ENCODE peak calls at places on chromosomes 7 and 10, in seven cellular contexts. One of them, this sample, is unnamed.
A peak's percentile ranks its signal among the peaks of the same experiment; 100 is the strongest.

GRCh38 chr7:100825760-100826545 is 1.4 kb downstream of the EPHB4 start:
- DNase-seq in BJ: no peak
- DNase-seq in HCT116: no peak
- DNase-seq in HFFc6: peak; percentile 49
- DNase-seq in fibroblast of the aortic adventitia: peak; percentile 51
- DNase-seq in right lobe of liver: no peak
- DNase-seq in GM20000: peak; percentile 38
- DNase-seq in this sample: peak; percentile 6

GRCh38 chr10:88687853-88688467 is 18.1 kb upstream of the LIPK start:
- DNase-seq in BJ: no peak
- DNase-seq in HCT116: peak; percentile 32
- DNase-seq in HFFc6: peak; percentile 10
- DNase-seq in fibroblast of the aortic adventitia: peak; percentile 58
- DNase-seq in right lobe of liver: no peak
- DNase-seq in GM20000: peak; percentile 45
- DNase-seq in this sample: no peak

GRCh38 chr10:110746254-110746826 is 102.2 kb downstream of the RBM20 start:
- DNase-seq in BJ: peak; percentile 17
- DNase-seq in HCT116: peak; percentile 63
- DNase-seq in HFFc6: peak; percentile 61
- DNase-seq in fibroblast of the aortic adventitia: peak; percentile 83
- DNase-seq in right lobe of liver: peak; percentile 65
- DNase-seq in GM20000: peak; percentile 51
- DNase-seq in this sample: peak; percentile 37

GRCh38 chr10:112912441-112912911 is 37.6 kb upstream of the TCF7L2 start:
- DNase-seq in BJ: no peak
- DNase-seq in HCT116: peak; percentile 66
- DNase-seq in HFFc6: no peak
- DNase-seq in fibroblast of the aortic adventitia: no peak
- DNase-seq in right lobe of liver: no peak
- DNase-seq in GM20000: no peak
- DNase-seq in this sample: no peak

GRCh38 chr10:97764519-97764931 is 7.3 kb downstream of the SFRP5 start:
- DNase-seq in BJ: no peak
- DNase-seq in HCT116: no peak
- DNase-seq in HFFc6: no peak
- DNase-seq in fibroblast of the aortic adventitia: no peak
- DNase-seq in right lobe of liver: no peak
- DNase-seq in GM20000: no peak
- DNase-seq in this sample: no peak

GRCh38 chr7:153188630-153189029 is 429.1 kb downstream of the ACTR3B start:
- DNase-seq in BJ: no peak
- DNase-seq in HCT116: no peak
- DNase-seq in HFFc6: no peak
- DNase-seq in fibroblast of the aortic adventitia: no peak
- DNase-seq in right lobe of liver: no peak
- DNase-seq in GM20000: no peak
- DNase-seq in this sample: no peak

GRCh38 chr10:61389887-61390286 is 63.3 kb downstream of the TMEM26 start:
- DNase-seq in BJ: no peak
- DNase-seq in HCT116: no peak
- DNase-seq in HFFc6: no peak
- DNase-seq in fibroblast of the aortic adventitia: no peak
- DNase-seq in right lobe of liver: no peak
- DNase-seq in GM20000: no peak
- DNase-seq in this sample: no peak

GRCh38 chr10:3691482-3691881 is 93.5 kb downstream of the KLF6 start:
- DNase-seq in BJ: no peak
- DNase-seq in HCT116: no peak
- DNase-seq in HFFc6: no peak
- DNase-seq in fibroblast of the aortic adventitia: no peak
- DNase-seq in right lobe of liver: no peak
- DNase-seq in GM20000: no peak
- DNase-seq in this sample: no peak

GRCh38 chr10:69449841-69450240 is 1.4 kb upstream of the TSPAN15 start:
- DNase-seq in BJ: no peak
- DNase-seq in HCT116: peak; percentile 77
- DNase-seq in HFFc6: peak; percentile 53
- DNase-seq in fibroblast of the aortic adventitia: peak; percentile 16
- DNase-seq in right lobe of liver: peak; percentile 56
- DNase-seq in GM20000: peak; percentile 60
- DNase-seq in this sample: no peak

GRCh38 chr10:23172846-23173548 is 19.1 kb upstream of the PTF1A start:
- DNase-seq in BJ: no peak
- DNase-seq in HCT116: no peak
- DNase-seq in HFFc6: no peak
- DNase-seq in fibroblast of the aortic adventitia: no peak
- DNase-seq in right lobe of liver: no peak
- DNase-seq in GM20000: no peak
- DNase-seq in this sample: no peak

GRCh38 chr7:121342631-121343030 is 13.8 kb downstream of the WNT16 start:
- DNase-seq in BJ: no peak
- DNase-seq in HCT116: no peak
- DNase-seq in HFFc6: no peak
- DNase-seq in fibroblast of the aortic adventitia: no peak
- DNase-seq in right lobe of liver: no peak
- DNase-seq in GM20000: no peak
- DNase-seq in this sample: no peak

GRCh38 chr7:129777993-129778769 is 166.7 kb downstream of the NRF1 start:
- DNase-seq in BJ: no peak
- DNase-seq in HCT116: no peak
- DNase-seq in HFFc6: no peak
- DNase-seq in fibroblast of the aortic adventitia: no peak
- DNase-seq in right lobe of liver: no peak
- DNase-seq in GM20000: no peak
- DNase-seq in this sample: no peak

GRCh38 chr10:98414578-98414931 is 427 bp downstream of the PYROXD2 start:
- DNase-seq in BJ: no peak
- DNase-seq in HCT116: no peak
- DNase-seq in HFFc6: no peak
- DNase-seq in fibroblast of the aortic adventitia: no peak
- DNase-seq in right lobe of liver: no peak
- DNase-seq in GM20000: no peak
- DNase-seq in this sample: no peak

GRCh38 chr7:45033261-45033930 is 33.4 kb downstream of the CCM2 start:
- DNase-seq in BJ: no peak
- DNase-seq in HCT116: no peak
- DNase-seq in HFFc6: peak; percentile 47
- DNase-seq in fibroblast of the aortic adventitia: peak; percentile 45
- DNase-seq in right lobe of liver: peak; percentile 56
- DNase-seq in GM20000: no peak
- DNase-seq in this sample: no peak

GRCh38 chr10:44967596-44967995 is 8.0 kb downstream of the RASSF4 start:
- DNase-seq in BJ: no peak
- DNase-seq in HCT116: no peak
- DNase-seq in HFFc6: no peak
- DNase-seq in fibroblast of the aortic adventitia: no peak
- DNase-seq in right lobe of liver: peak; percentile 43
- DNase-seq in GM20000: no peak
- DNase-seq in this sample: no peak

GRCh38 chr7:56097700-56098099 is 4.9 kb upstream of the PHKG1 start:
- DNase-seq in BJ: peak; percentile 81
- DNase-seq in HCT116: no peak
- DNase-seq in HFFc6: peak; percentile 84
- DNase-seq in fibroblast of the aortic adventitia: peak; percentile 98
- DNase-seq in right lobe of liver: no peak
- DNase-seq in GM20000: no peak
- DNase-seq in this sample: no peak

GRCh38 chr7:27066148-27066547 is 29.7 kb downstream of the HOXA1 start:
- DNase-seq in BJ: peak; percentile 77
- DNase-seq in HCT116: no peak
- DNase-seq in HFFc6: peak; percentile 81
- DNase-seq in fibroblast of the aortic adventitia: peak; percentile 37
- DNase-seq in right lobe of liver: no peak
- DNase-seq in GM20000: no peak
- DNase-seq in this sample: no peak

GRCh38 chr10:79490400-79491081 is 21.8 kb upstream of the EIF5AL1 start:
- DNase-seq in BJ: no peak
- DNase-seq in HCT116: no peak
- DNase-seq in HFFc6: no peak
- DNase-seq in fibroblast of the aortic adventitia: peak; percentile 62
- DNase-seq in right lobe of liver: no peak
- DNase-seq in GM20000: peak; percentile 53
- DNase-seq in this sample: no peak

GRCh38 chr7:25454562-25455031 is 226.3 kb upstream of the NPVF start:
- DNase-seq in BJ: no peak
- DNase-seq in HCT116: no peak
- DNase-seq in HFFc6: no peak
- DNase-seq in fibroblast of the aortic adventitia: no peak
- DNase-seq in right lobe of liver: no peak
- DNase-seq in GM20000: no peak
- DNase-seq in this sample: no peak

GRCh38 chr7:44639701-44640321 is 33.4 kb downstream of the OGDH start:
- DNase-seq in BJ: peak; percentile 44
- DNase-seq in HCT116: peak; percentile 12
- DNase-seq in HFFc6: peak; percentile 78
- DNase-seq in fibroblast of the aortic adventitia: peak; percentile 92
- DNase-seq in right lobe of liver: peak; percentile 54
- DNase-seq in GM20000: no peak
- DNase-seq in this sample: no peak

GRCh38 chr10:17756557-17757208 is 4.7 kb downstream of the TMEM236 start:
- DNase-seq in BJ: no peak
- DNase-seq in HCT116: no peak
- DNase-seq in HFFc6: no peak
- DNase-seq in fibroblast of the aortic adventitia: peak; percentile 29
- DNase-seq in right lobe of liver: no peak
- DNase-seq in GM20000: peak; percentile 71
- DNase-seq in this sample: no peak

GRCh38 chr7:80240265-80241025 is 105.8 kb downstream of the GNAI1 start:
- DNase-seq in BJ: no peak
- DNase-seq in HCT116: no peak
- DNase-seq in HFFc6: no peak
- DNase-seq in fibroblast of the aortic adventitia: peak; percentile 20
- DNase-seq in right lobe of liver: no peak
- DNase-seq in GM20000: no peak
- DNase-seq in this sample: no peak

GRCh38 chr7:110839866-110840265 is 251.1 kb upstream of the LRRN3 start:
- DNase-seq in BJ: no peak
- DNase-seq in HCT116: no peak
- DNase-seq in HFFc6: no peak
- DNase-seq in fibroblast of the aortic adventitia: peak; percentile 11
- DNase-seq in right lobe of liver: no peak
- DNase-seq in GM20000: no peak
- DNase-seq in this sample: no peak

GRCh38 chr7:79124331-79124730 is 329.1 kb downstream of the MAGI2 start:
- DNase-seq in BJ: no peak
- DNase-seq in HCT116: no peak
- DNase-seq in HFFc6: no peak
- DNase-seq in fibroblast of the aortic adventitia: no peak
- DNase-seq in right lobe of liver: no peak
- DNase-seq in GM20000: no peak
- DNase-seq in this sample: no peak

GRCh38 chr7:23468721-23469149 is 1.6 kb downstream of the IGF2BP3 start:
- DNase-seq in BJ: no peak
- DNase-seq in HCT116: no peak
- DNase-seq in HFFc6: no peak
- DNase-seq in fibroblast of the aortic adventitia: peak; percentile 18
- DNase-seq in right lobe of liver: no peak
- DNase-seq in GM20000: no peak
- DNase-seq in this sample: no peak
- TF ChIP-seq CTCF in BJ: no peak
- TF ChIP-seq CTCF in HCT116: no peak
- TF ChIP-seq CTCF in HFFc6: no peak
- TF ChIP-seq CTCF in fibroblast of the aortic adventitia: no peak
- TF ChIP-seq CTCF in right lobe of liver: no peak
- TF ChIP-seq CTCF in GM20000: no peak
- TF ChIP-seq CTCF in this sample: no peak

GRCh38 chr10:49219248-49219647 is 31.1 kb upstream of the TMEM273 start:
- DNase-seq in BJ: no peak
- DNase-seq in HCT116: no peak
- DNase-seq in HFFc6: no peak
- DNase-seq in fibroblast of the aortic adventitia: no peak
- DNase-seq in right lobe of liver: no peak
- DNase-seq in GM20000: no peak
- DNase-seq in this sample: no peak

GRCh38 chr10:49217645-49218044 is 29.5 kb upstream of the TMEM273 start:
- DNase-seq in BJ: no peak
- DNase-seq in HCT116: no peak
- DNase-seq in HFFc6: no peak
- DNase-seq in fibroblast of the aortic adventitia: no peak
- DNase-seq in right lobe of liver: no peak
- DNase-seq in GM20000: no peak
- DNase-seq in this sample: no peak

GRCh38 chr10:49220679-49221078 is 32.5 kb upstream of the TMEM273 start:
- DNase-seq in BJ: no peak
- DNase-seq in HCT116: no peak
- DNase-seq in HFFc6: no peak
- DNase-seq in fibroblast of the aortic adventitia: no peak
- DNase-seq in right lobe of liver: no peak
- DNase-seq in GM20000: no peak
- DNase-seq in this sample: no peak

GRCh38 chr10:49220031-49220430 is 31.8 kb upstream of the TMEM273 start:
- DNase-seq in BJ: no peak
- DNase-seq in HCT116: no peak
- DNase-seq in HFFc6: peak; percentile 22
- DNase-seq in fibroblast of the aortic adventitia: peak; percentile 2
- DNase-seq in right lobe of liver: no peak
- DNase-seq in GM20000: no peak
- DNase-seq in this sample: no peak

GRCh38 chr10:49218480-49218879 is 30.3 kb upstream of the TMEM273 start:
- DNase-seq in BJ: no peak
- DNase-seq in HCT116: no peak
- DNase-seq in HFFc6: no peak
- DNase-seq in fibroblast of the aortic adventitia: no peak
- DNase-seq in right lobe of liver: no peak
- DNase-seq in GM20000: no peak
- DNase-seq in this sample: no peak
- TF ChIP-seq CTCF in BJ: no peak
- TF ChIP-seq CTCF in HCT116: no peak
- TF ChIP-seq CTCF in HFFc6: no peak
- TF ChIP-seq CTCF in fibroblast of the aortic adventitia: no peak
- TF ChIP-seq CTCF in right lobe of liver: peak; percentile 23
- TF ChIP-seq CTCF in GM20000: no peak
- TF ChIP-seq CTCF in this sample: no peak

DNA sequence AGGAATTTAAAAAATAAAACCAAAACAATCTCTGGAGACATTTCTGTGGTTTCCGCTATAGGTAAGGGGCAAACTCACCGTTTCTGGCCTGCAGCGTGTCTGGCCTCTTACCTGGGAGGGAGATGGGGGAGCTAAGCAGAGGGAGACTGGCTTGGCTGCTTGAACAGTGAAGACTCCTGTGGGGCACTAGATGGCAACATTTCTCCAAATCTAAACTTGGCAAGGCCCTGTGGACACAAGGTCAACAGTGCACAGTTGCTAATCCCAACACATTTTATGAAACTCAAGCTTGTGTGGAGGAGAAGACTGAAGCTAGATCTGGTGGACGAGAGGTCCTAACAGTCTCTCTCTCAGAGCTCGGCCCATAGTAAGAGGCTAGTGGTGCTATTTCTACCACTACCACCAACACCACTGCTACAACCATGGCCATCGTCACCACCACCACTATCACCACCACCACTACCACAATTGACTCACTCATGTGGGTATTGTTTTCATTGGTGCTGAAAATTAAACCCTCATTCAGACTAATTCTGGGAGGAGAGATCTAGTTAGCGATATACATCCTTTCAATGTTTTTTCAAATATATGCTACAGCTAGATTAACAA is 28.4 kb upstream of the CDHR3 start:
- DNase-seq in BJ: no peak
- DNase-seq in HCT116: peak; percentile 7
- DNase-seq in HFFc6: peak; percentile 40
- DNase-seq in fibroblast of the aortic adventitia: peak; percentile 69
- DNase-seq in right lobe of liver: peak; percentile 66
- DNase-seq in GM20000: no peak
- DNase-seq in this sample: no peak
- TF ChIP-seq CTCF in BJ: peak; percentile 33
- TF ChIP-seq CTCF in HCT116: peak; percentile 29
- TF ChIP-seq CTCF in HFFc6: peak; percentile 64
- TF ChIP-seq CTCF in fibroblast of the aortic adventitia: peak; percentile 37
- TF ChIP-seq CTCF in right lobe of liver: peak; percentile 66
- TF ChIP-seq CTCF in GM20000: peak; percentile 6
- TF ChIP-seq CTCF in this sample: peak; percentile 46

GRCh38 chr10:101840741-101841453 is 2.7 kb downstream of the KCNIP2 start:
- DNase-seq in BJ: peak; percentile 27
- DNase-seq in HCT116: peak; percentile 72
- DNase-seq in HFFc6: peak; percentile 68
- DNase-seq in fibroblast of the aortic adventitia: peak; percentile 82
- DNase-seq in right lobe of liver: peak; percentile 81
- DNase-seq in GM20000: peak; percentile 93
- DNase-seq in this sample: peak; percentile 77
- TF ChIP-seq CTCF in BJ: peak; percentile 99
- TF ChIP-seq CTCF in HCT116: no peak
- TF ChIP-seq CTCF in HFFc6: peak; percentile 99
- TF ChIP-seq CTCF in fibroblast of the aortic adventitia: peak; percentile 96
- TF ChIP-seq CTCF in right lobe of liver: peak; percentile 96
- TF ChIP-seq CTCF in GM20000: peak; percentile 98
- TF ChIP-seq CTCF in this sample: peak; percentile 86